ENCODE peak calls at places on chromosomes 2 and 18, in seven cellular contexts. F is heart left ventricle, B is cardiac fibroblast, O is mammary epithelial cell, C is AG10803, Z is choroid plexus epithelial cell, G is GM12878. X is an unnamed sample.
A peak's percentile ranks its signal among the peaks of the same experiment; 100 is the strongest.

GRCh38 chr18:59087391-59087790 is 52.3 kb upstream of the SEC11C start:
- DNase-seq in F (no peak), G (no peak), Z (no peak), O (peak; percentile 50), B (no peak), C (no peak), X (no peak)

GRCh38 chr2:145027073-145027459 is 507.1 kb upstream of the ZEB2 start:
- DNase-seq in B (peak; percentile 59), C (peak; percentile 58), O (no peak), F (no peak), G (no peak), Z (peak; percentile 95), X (peak; percentile 42)

GRCh38 chr2:236178921-236179652 is 10.9 kb upstream of the GBX2 start:
- DNase-seq in O (no peak), G (no peak), Z (peak; percentile 40), B (no peak), F (no peak), C (no peak), X (peak; percentile 20)

GRCh38 chr2:38156262-38156835 is 80.4 kb upstream of the CYP1B1 start:
- DNase-seq in O (no peak), B (peak; percentile 52), C (no peak), F (no peak), G (no peak), Z (no peak), X (peak; percentile 44)

GRCh38 chr2:225468131-225468530 is 68.6 kb downstream of the NYAP2 start:
- DNase-seq in O (no peak), G (no peak), C (no peak), F (no peak), Z (peak; percentile 57), B (no peak), X (no peak)

GRCh38 chr2:32064021-32064678 is 794 bp downstream of the SPAST start:
- DNase-seq in O (peak; percentile 24), Z (peak; percentile 4), F (no peak), C (no peak), G (no peak), B (no peak), X (no peak)

GRCh38 chr2:207046642-207047213 is 107.4 kb downstream of the CPO start:
- DNase-seq in O (no peak), Z (peak; percentile 59), F (no peak), B (peak; percentile 74), C (peak; percentile 60), G (no peak), X (peak; percentile 68)

GRCh38 chr2:168345601-168346000 is 98.2 kb upstream of the STK39 start:
- DNase-seq in B (no peak), C (no peak), F (no peak), Z (no peak), G (no peak), O (no peak), X (no peak)

GRCh38 chr2:1518501-1518821 is 105.2 kb downstream of the TPO start:
- DNase-seq in C (no peak), O (no peak), G (no peak), F (no peak), B (no peak), Z (peak; percentile 11), X (no peak)

GRCh38 chr2:221106241-221106640 is 465.9 kb downstream of the EPHA4 start:
- DNase-seq in O (peak; percentile 71), C (no peak), G (no peak), B (no peak), F (no peak), Z (no peak), X (no peak)

GRCh38 chr2:158459161-158460003 is 2.6 kb downstream of the PKP4 start:
- DNase-seq in C (no peak), B (peak; percentile 12), Z (peak; percentile 23), F (no peak), G (no peak), O (peak; percentile 28), X (peak; percentile 11)

GRCh38 chr18:57542126-57542525 is 44.4 kb downstream of the FECH start:
- DNase-seq in B (peak; percentile 46), Z (peak; percentile 52), O (peak; percentile 42), G (no peak), C (peak; percentile 77), F (no peak), X (peak; percentile 10)

GRCh38 chr18:9965711-9966624 is 52.2 kb downstream of the VAPA start:
- DNase-seq in C (no peak), Z (peak; percentile 76), F (no peak), O (no peak), B (peak; percentile 76), G (no peak), X (peak; percentile 66)
- TF ChIP-seq CTCF in C (no peak), Z (no peak), F (no peak), O (no peak), B (no peak), G (no peak), X (peak; percentile 2)

GRCh38 chr18:55489034-55489741 is 98.8 kb downstream of the TCF4 start:
- DNase-seq in O (no peak), F (no peak), B (no peak), G (no peak), Z (no peak), C (peak; percentile 22), X (no peak)
- H3K4me3 ChIP-seq in O (no peak overlapping the region), F (no peak overlapping the region), B (no peak overlapping the region), G (no peak overlapping the region), Z (no peak overlapping the region), C (no peak overlapping the region), X (no peak overlapping the region)

DNA sequence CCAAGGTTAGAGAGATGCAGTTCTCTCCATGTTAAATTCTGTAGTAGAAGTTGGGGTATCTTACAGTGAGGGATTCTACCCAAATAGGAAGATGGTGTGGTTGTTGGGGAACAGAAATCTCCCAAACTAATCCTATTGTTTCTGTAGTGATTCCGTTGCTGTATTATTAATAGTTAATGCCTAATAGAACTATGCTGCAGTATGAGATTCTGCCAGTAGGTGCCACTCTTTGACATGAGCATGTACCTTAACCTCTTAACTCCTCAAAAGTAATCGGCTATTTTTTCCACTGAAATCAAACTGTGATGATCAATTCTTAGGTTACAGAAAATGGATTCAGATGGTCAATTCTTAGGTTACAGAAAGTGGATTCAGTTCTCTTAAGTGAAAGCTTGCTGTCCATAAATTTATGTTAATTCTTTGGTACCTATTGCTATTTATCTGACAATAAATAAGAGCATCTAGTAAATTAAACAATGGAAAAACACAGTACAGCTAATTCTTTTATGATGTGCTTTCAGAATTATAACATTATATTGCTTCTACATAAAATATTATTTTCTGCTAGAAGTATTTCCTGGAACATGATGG is 97.9 kb upstream of the DLX2 start:
- DNase-seq in O (peak; percentile 47), F (no peak), Z (peak; percentile 80), G (no peak), C (peak; percentile 40), B (peak; percentile 57), X (peak; percentile 60)
- TF ChIP-seq CTCF in O (peak; percentile 76), F (peak; percentile 29), Z (peak; percentile 76), G (peak; percentile 17), C (peak; percentile 64), B (peak; percentile 75), X (peak; percentile 54)

GRCh38 chr2:175567435-175568061 is 386.0 kb upstream of the ATP5MC3 start:
- DNase-seq in C (no peak), O (no peak), G (no peak), Z (no peak), B (no peak), F (no peak), X (no peak)

GRCh38 chr2:175575346-175576258 is 394.1 kb upstream of the ATP5MC3 start:
- DNase-seq in G (peak; percentile 62), B (no peak), Z (no peak), F (no peak), O (no peak), C (no peak), X (no peak)

GRCh38 chr2:175574069-175574468 is 392.6 kb upstream of the ATP5MC3 start:
- DNase-seq in F (no peak), G (no peak), Z (no peak), O (no peak), B (no peak), C (no peak), X (no peak)

GRCh38 chr2:175568109-175568730 is 386.7 kb upstream of the ATP5MC3 start:
- DNase-seq in F (no peak), C (no peak), B (no peak), O (no peak), G (no peak), Z (no peak), X (no peak)

DNA sequence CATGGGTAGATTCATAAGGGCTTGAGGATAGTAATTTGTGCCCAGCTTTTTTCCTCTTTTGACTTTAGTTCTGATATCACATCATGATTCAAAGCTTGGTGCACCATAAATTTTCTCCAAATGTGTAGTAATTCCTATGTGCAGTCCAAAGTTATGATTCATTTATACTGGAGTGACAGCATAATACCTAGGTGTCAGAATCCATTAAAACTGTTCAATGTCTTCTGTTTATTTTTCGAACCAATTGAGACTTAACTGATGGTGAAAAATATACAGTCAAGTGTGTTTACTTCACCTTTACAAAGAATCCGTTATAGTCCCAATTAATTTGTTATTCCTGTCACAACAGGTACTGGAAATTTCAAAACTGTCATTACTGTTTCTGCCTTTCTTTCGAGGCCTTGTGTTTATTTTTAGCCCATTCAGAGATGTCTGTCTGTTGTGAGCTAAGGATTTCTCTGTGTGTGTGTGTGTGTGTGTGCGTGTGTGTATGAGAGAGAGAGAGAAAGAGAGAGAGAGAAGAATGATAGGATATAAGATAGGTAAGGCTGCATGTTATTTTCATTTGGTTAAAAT is 389.7 kb upstream of the ATP5MC3 start:
- DNase-seq in F (no peak), O (no peak), C (no peak), B (no peak), G (no peak), Z (no peak), X (no peak)
- H3K4me3 ChIP-seq in F (no peak overlapping the region), O (no peak overlapping the region), C (no peak overlapping the region), B (no peak overlapping the region), G (no peak overlapping the region), Z (no peak overlapping the region), X (no peak overlapping the region)